ENCODE peak calls at places on chromosome 13, in eight cellular contexts. One of them, this sample, is unnamed.

GRCh38 chr13:66207610-66208009 is 1022.5 kb downstream of the PCDH9 start:
- DNase-seq in endothelial cell: no peak
- DNase-seq in G401: no peak
- DNase-seq in RPMI7951: no peak
- DNase-seq in omental fat pad: no peak
- DNase-seq in breast epithelium: no peak
- DNase-seq in heart left ventricle: no peak
- DNase-seq in activated CD8-positive, alpha-beta memory T cell treated with anti-CD3 and anti-CD28 coated beads for 4 hours: no peak
- DNase-seq in this sample: no peak

GRCh38 chr13:74229242-74229641 is 95.0 kb upstream of the KLF12 start:
- DNase-seq in heart left ventricle: no peak
- DNase-seq in G401: no peak
- DNase-seq in RPMI7951: no peak
- DNase-seq in endothelial cell: no peak
- DNase-seq in breast epithelium: no peak
- DNase-seq in omental fat pad: no peak
- DNase-seq in activated CD8-positive, alpha-beta memory T cell treated with anti-CD3 and anti-CD28 coated beads for 4 hours: no peak
- DNase-seq in this sample: no peak

GRCh38 chr13:87131611-87132010 is 539.6 kb upstream of the SLITRK5 start:
- DNase-seq in G401: no peak
- DNase-seq in omental fat pad: no peak
- DNase-seq in activated CD8-positive, alpha-beta memory T cell treated with anti-CD3 and anti-CD28 coated beads for 4 hours: no peak
- DNase-seq in RPMI7951: no peak
- DNase-seq in endothelial cell: no peak
- DNase-seq in breast epithelium: no peak
- DNase-seq in heart left ventricle: no peak
- DNase-seq in this sample: no peak

GRCh38 chr13:45705936-45706335 is 3.8 kb downstream of the CBY2 start:
- DNase-seq in endothelial cell: no peak
- DNase-seq in breast epithelium: no peak
- DNase-seq in heart left ventricle: no peak
- DNase-seq in omental fat pad: no peak
- DNase-seq in activated CD8-positive, alpha-beta memory T cell treated with anti-CD3 and anti-CD28 coated beads for 4 hours: no peak
- DNase-seq in RPMI7951: no peak
- DNase-seq in G401: no peak
- DNase-seq in this sample: no peak

GRCh38 chr13:23510544-23510916 is 59.7 kb upstream of the TNFRSF19 start:
- DNase-seq in omental fat pad: no peak
- DNase-seq in endothelial cell: no peak
- DNase-seq in breast epithelium: no peak
- DNase-seq in RPMI7951: no peak
- DNase-seq in heart left ventricle: no peak
- DNase-seq in G401: no peak
- DNase-seq in activated CD8-positive, alpha-beta memory T cell treated with anti-CD3 and anti-CD28 coated beads for 4 hours: no peak
- DNase-seq in this sample: peak; percentile 80

GRCh38 chr13:65724261-65724660 is 1505.9 kb downstream of the PCDH9 start:
- DNase-seq in heart left ventricle: no peak
- DNase-seq in RPMI7951: no peak
- DNase-seq in activated CD8-positive, alpha-beta memory T cell treated with anti-CD3 and anti-CD28 coated beads for 4 hours: no peak
- DNase-seq in omental fat pad: no peak
- DNase-seq in breast epithelium: no peak
- DNase-seq in endothelial cell: no peak
- DNase-seq in G401: no peak
- DNase-seq in this sample: peak; percentile 54

GRCh38 chr13:73767747-73768315 is 366.4 kb downstream of the KLF12 start:
- DNase-seq in RPMI7951: peak; percentile 5
- DNase-seq in activated CD8-positive, alpha-beta memory T cell treated with anti-CD3 and anti-CD28 coated beads for 4 hours: no peak
- DNase-seq in omental fat pad: no peak
- DNase-seq in endothelial cell: peak; percentile 24
- DNase-seq in heart left ventricle: no peak
- DNase-seq in G401: no peak
- DNase-seq in breast epithelium: no peak
- DNase-seq in this sample: no peak

GRCh38 chr13:44904982-44905381 is 84.3 kb downstream of the NUFIP1 start:
- DNase-seq in RPMI7951: peak; percentile 90
- DNase-seq in G401: no peak
- DNase-seq in endothelial cell: no peak
- DNase-seq in heart left ventricle: no peak
- DNase-seq in omental fat pad: no peak
- DNase-seq in activated CD8-positive, alpha-beta memory T cell treated with anti-CD3 and anti-CD28 coated beads for 4 hours: no peak
- DNase-seq in breast epithelium: no peak
- DNase-seq in this sample: peak; percentile 98

GRCh38 chr13:101139076-101139475 is 277.2 kb downstream of the NALCN start:
- DNase-seq in omental fat pad: no peak
- DNase-seq in RPMI7951: no peak
- DNase-seq in endothelial cell: no peak
- DNase-seq in breast epithelium: no peak
- DNase-seq in activated CD8-positive, alpha-beta memory T cell treated with anti-CD3 and anti-CD28 coated beads for 4 hours: no peak
- DNase-seq in G401: no peak
- DNase-seq in heart left ventricle: no peak
- DNase-seq in this sample: peak; percentile 39

GRCh38 chr13:23445794-23446193 is 12.3 kb upstream of the SACS start:
- DNase-seq in RPMI7951: peak; percentile 58
- DNase-seq in G401: no peak
- DNase-seq in endothelial cell: no peak
- DNase-seq in breast epithelium: no peak
- DNase-seq in omental fat pad: no peak
- DNase-seq in heart left ventricle: no peak
- DNase-seq in activated CD8-positive, alpha-beta memory T cell treated with anti-CD3 and anti-CD28 coated beads for 4 hours: no peak
- DNase-seq in this sample: no peak

GRCh38 chr13:111079375-111079774 is 35.7 kb upstream of the ARHGEF7 start:
- DNase-seq in G401: no peak
- DNase-seq in activated CD8-positive, alpha-beta memory T cell treated with anti-CD3 and anti-CD28 coated beads for 4 hours: no peak
- DNase-seq in breast epithelium: no peak
- DNase-seq in omental fat pad: no peak
- DNase-seq in heart left ventricle: no peak
- DNase-seq in RPMI7951: no peak
- DNase-seq in endothelial cell: no peak
- DNase-seq in this sample: no peak

GRCh38 chr13:80945328-80945727 is 604.4 kb upstream of the SPRY2 start:
- DNase-seq in RPMI7951: peak; percentile 26
- DNase-seq in G401: no peak
- DNase-seq in endothelial cell: peak; percentile 37
- DNase-seq in heart left ventricle: no peak
- DNase-seq in omental fat pad: no peak
- DNase-seq in breast epithelium: no peak
- DNase-seq in activated CD8-positive, alpha-beta memory T cell treated with anti-CD3 and anti-CD28 coated beads for 4 hours: no peak
- DNase-seq in this sample: no peak

GRCh38 chr13:30355405-30355741 is 48.0 kb upstream of the KATNAL1 start:
- DNase-seq in G401: no peak
- DNase-seq in omental fat pad: no peak
- DNase-seq in activated CD8-positive, alpha-beta memory T cell treated with anti-CD3 and anti-CD28 coated beads for 4 hours: no peak
- DNase-seq in breast epithelium: no peak
- DNase-seq in endothelial cell: peak; percentile 47
- DNase-seq in heart left ventricle: no peak
- DNase-seq in RPMI7951: no peak
- DNase-seq in this sample: no peak

GRCh38 chr13:72437458-72437857 is 290.0 kb downstream of the MZT1 start:
- DNase-seq in omental fat pad: no peak
- DNase-seq in breast epithelium: no peak
- DNase-seq in RPMI7951: peak; percentile 7
- DNase-seq in heart left ventricle: no peak
- DNase-seq in endothelial cell: no peak
- DNase-seq in activated CD8-positive, alpha-beta memory T cell treated with anti-CD3 and anti-CD28 coated beads for 4 hours: no peak
- DNase-seq in G401: no peak
- DNase-seq in this sample: peak; percentile 44

GRCh38 chr13:25085125-25085742 is 10.7 kb upstream of the PABPC3 start:
- DNase-seq in G401: peak; percentile 87
- DNase-seq in breast epithelium: no peak
- DNase-seq in endothelial cell: peak; percentile 50
- DNase-seq in activated CD8-positive, alpha-beta memory T cell treated with anti-CD3 and anti-CD28 coated beads for 4 hours: no peak
- DNase-seq in omental fat pad: no peak
- DNase-seq in heart left ventricle: no peak
- DNase-seq in RPMI7951: peak; percentile 31
- DNase-seq in this sample: peak; percentile 48

GRCh38 chr13:29537736-29538624 is 57.5 kb downstream of the SLC7A1 start:
- DNase-seq in G401: no peak
- DNase-seq in heart left ventricle: no peak
- DNase-seq in breast epithelium: no peak
- DNase-seq in activated CD8-positive, alpha-beta memory T cell treated with anti-CD3 and anti-CD28 coated beads for 4 hours: no peak
- DNase-seq in omental fat pad: no peak
- DNase-seq in RPMI7951: no peak
- DNase-seq in endothelial cell: no peak
- DNase-seq in this sample: no peak

GRCh38 chr13:95593462-95593861 is 40.9 kb downstream of the CLDN10 start:
- DNase-seq in breast epithelium: no peak
- DNase-seq in activated CD8-positive, alpha-beta memory T cell treated with anti-CD3 and anti-CD28 coated beads for 4 hours: no peak
- DNase-seq in endothelial cell: no peak
- DNase-seq in RPMI7951: no peak
- DNase-seq in heart left ventricle: no peak
- DNase-seq in omental fat pad: no peak
- DNase-seq in G401: no peak
- DNase-seq in this sample: no peak

GRCh38 chr13:48542581-48543341 is 9.9 kb upstream of the RCBTB2 start:
- DNase-seq in G401: peak; percentile 61
- DNase-seq in heart left ventricle: peak; percentile 71
- DNase-seq in omental fat pad: no peak
- DNase-seq in breast epithelium: no peak
- DNase-seq in activated CD8-positive, alpha-beta memory T cell treated with anti-CD3 and anti-CD28 coated beads for 4 hours: no peak
- DNase-seq in endothelial cell: peak; percentile 39
- DNase-seq in RPMI7951: peak; percentile 22
- DNase-seq in this sample: peak; percentile 20

GRCh38 chr13:45670481-45670880 is 31.6 kb upstream of the CBY2 start:
- DNase-seq in breast epithelium: no peak
- DNase-seq in endothelial cell: no peak
- DNase-seq in G401: no peak
- DNase-seq in activated CD8-positive, alpha-beta memory T cell treated with anti-CD3 and anti-CD28 coated beads for 4 hours: no peak
- DNase-seq in RPMI7951: no peak
- DNase-seq in omental fat pad: no peak
- DNase-seq in heart left ventricle: no peak
- DNase-seq in this sample: no peak

GRCh38 chr13:71240906-71241305 is 626.1 kb downstream of the DACH1 start:
- DNase-seq in activated CD8-positive, alpha-beta memory T cell treated with anti-CD3 and anti-CD28 coated beads for 4 hours: no peak
- DNase-seq in omental fat pad: no peak
- DNase-seq in heart left ventricle: no peak
- DNase-seq in RPMI7951: no peak
- DNase-seq in endothelial cell: no peak
- DNase-seq in breast epithelium: no peak
- DNase-seq in G401: no peak
- DNase-seq in this sample: no peak